ENCODE peak calls at places on chromosomes 11 and 22, in eight cellular contexts. One of them, this sample, is unnamed.

GRCh38 chr22:45164217-45165123 is 745 bp downstream of the NUP50 start:
- DNase-seq in NCI-H460: no peak
- DNase-seq in ACHN: peak
- DNase-seq in NT2/D1: no peak
- DNase-seq in NAMALWA: peak
- DNase-seq in HS-5: no peak
- DNase-seq in endothelial cell: peak
- DNase-seq in HFFc6: no peak
- DNase-seq in this sample: peak

GRCh38 chr11:78749243-78749730 is 174.6 kb upstream of the NARS2 start:
- DNase-seq in NCI-H460: no peak
- DNase-seq in ACHN: no peak
- DNase-seq in NT2/D1: no peak
- DNase-seq in NAMALWA: no peak
- DNase-seq in HS-5: no peak
- DNase-seq in endothelial cell: no peak
- DNase-seq in HFFc6: no peak
- DNase-seq in this sample: no peak

GRCh38 chr11:26477406-26477805 is 94.7 kb downstream of the MUC15 start:
- DNase-seq in NCI-H460: no peak
- DNase-seq in ACHN: no peak
- DNase-seq in NT2/D1: no peak
- DNase-seq in NAMALWA: no peak
- DNase-seq in HS-5: no peak
- DNase-seq in endothelial cell: no peak
- DNase-seq in HFFc6: no peak
- DNase-seq in this sample: no peak

GRCh38 chr11:17219016-17219415 is 11.2 kb upstream of the PIK3C2A start:
- DNase-seq in NCI-H460: no peak
- DNase-seq in ACHN: peak
- DNase-seq in NT2/D1: no peak
- DNase-seq in NAMALWA: no peak
- DNase-seq in HS-5: no peak
- DNase-seq in endothelial cell: no peak
- DNase-seq in HFFc6: no peak
- DNase-seq in this sample: no peak

GRCh38 chr11:62025429-62026105 is 58.1 kb upstream of the FTH1 start:
- DNase-seq in NCI-H460: peak
- DNase-seq in ACHN: no peak
- DNase-seq in NT2/D1: no peak
- DNase-seq in NAMALWA: no peak
- DNase-seq in HS-5: peak
- DNase-seq in endothelial cell: no peak
- DNase-seq in HFFc6: peak
- DNase-seq in this sample: peak

GRCh38 chr11:1084561-1085439 is 10.1 kb downstream of the MUC2 start:
- DNase-seq in NCI-H460: no peak
- DNase-seq in ACHN: no peak
- DNase-seq in NT2/D1: no peak
- DNase-seq in NAMALWA: no peak
- DNase-seq in HS-5: no peak
- DNase-seq in endothelial cell: no peak
- DNase-seq in HFFc6: no peak
- DNase-seq in this sample: peak

GRCh38 chr22:27046126-27046525 is 388.7 kb downstream of the MIAT start:
- DNase-seq in NCI-H460: no peak
- DNase-seq in ACHN: no peak
- DNase-seq in NT2/D1: no peak
- DNase-seq in NAMALWA: no peak
- DNase-seq in HS-5: no peak
- DNase-seq in endothelial cell: no peak
- DNase-seq in HFFc6: no peak
- DNase-seq in this sample: no peak

GRCh38 chr11:128527046-128527445 is 60.3 kb downstream of the ETS1 start:
- DNase-seq in NCI-H460: no peak
- DNase-seq in ACHN: no peak
- DNase-seq in NT2/D1: no peak
- DNase-seq in NAMALWA: no peak
- DNase-seq in HS-5: no peak
- DNase-seq in endothelial cell: no peak
- DNase-seq in HFFc6: no peak
- DNase-seq in this sample: no peak

GRCh38 chr11:120062561-120062930 is 75.4 kb downstream of the TRIM29 start:
- DNase-seq in NCI-H460: no peak
- DNase-seq in ACHN: no peak
- DNase-seq in NT2/D1: no peak
- DNase-seq in NAMALWA: no peak
- DNase-seq in HS-5: no peak
- DNase-seq in endothelial cell: no peak
- DNase-seq in HFFc6: no peak
- DNase-seq in this sample: no peak

This sample was measured in sigmoid colon.